ENCODE peak calls at places on chromosomes 2 and 18, in six cellular contexts. H, C, S, O, Z and D are unnamed samples.

GRCh38 chr18:53375641-53376040 is 848.8 kb downstream of the MBD2 start:
- DNase-seq in Z (no peak), O (no peak), S (peak), H (no peak), C (no peak), D (no peak)

GRCh38 chr18:48133675-48134251 is 203.3 kb upstream of the SMAD2 start:
- DNase-seq in Z (no peak), C (no peak), H (no peak), S (peak), O (no peak), D (no peak)

GRCh38 chr2:147501973-147502372 is 342.9 kb upstream of the ACVR2A start:
- DNase-seq in S (no peak), O (no peak), H (no peak), C (no peak), Z (no peak), D (no peak)

GRCh38 chr2:45008296-45009129 is 739 bp downstream of the SIX2 start:
- DNase-seq in C (peak), O (peak), Z (no peak), S (no peak), H (no peak), D (peak)

GRCh38 chr2:169585673-169586072 is 1.5 kb downstream of the PPIG start:
- DNase-seq in O (peak), H (no peak), Z (no peak), S (no peak), C (no peak), D (no peak)

GRCh38 chr2:97662895-97663625 is 784 bp downstream of the ACTR1B start:
- DNase-seq in O (peak), H (peak), Z (peak), C (peak), S (peak), D (peak)

GRCh38 chr2:219149667-219150066 is 10.9 kb downstream of the NHEJ1 start:
- DNase-seq in Z (no peak), O (peak), C (peak), S (no peak), H (no peak), D (no peak)

GRCh38 chr2:96810783-96811192 is 5.3 kb upstream of the CNNM3 start:
- DNase-seq in C (no peak), H (no peak), Z (no peak), S (no peak), O (no peak), D (no peak)

GRCh38 chr2:224749136-224749535 is 33.0 kb upstream of the CCDC195 start:
- DNase-seq in Z (no peak), C (no peak), S (no peak), O (peak), H (no peak), D (no peak)

GRCh38 chr2:109396338-109397180 is 217.2 kb downstream of the SEPTIN10 start:
- DNase-seq in H (no peak), C (no peak), Z (no peak), O (no peak), S (no peak), D (peak)

GRCh38 chr2:98985905-98986666 is 50.1 kb upstream of the CRACDL start:
- DNase-seq in O (no peak), S (no peak), C (no peak), Z (no peak), H (no peak), D (peak)

GRCh38 chr2:168633895-168634294 is 168.5 kb upstream of the NOSTRIN start:
- DNase-seq in C (no peak), H (no peak), O (no peak), S (no peak), Z (no peak), D (no peak)

GRCh38 chr2:11514081-11514730 is 19.6 kb upstream of the GREB1 start:
- DNase-seq in H (no peak), C (no peak), S (no peak), Z (no peak), O (no peak), D (no peak)

GRCh38 chr18:7158201-7158600 is 40.6 kb upstream of the LAMA1 start:
- DNase-seq in S (no peak), O (peak), H (no peak), C (peak), Z (no peak), D (no peak)

GRCh38 chr18:48065601-48065995 is 135.1 kb upstream of the SMAD2 start:
- DNase-seq in C (no peak), H (no peak), Z (no peak), S (no peak), O (no peak), D (no peak)

GRCh38 chr18:35502062-35502461 is 4.3 kb upstream of the INO80C start:
- DNase-seq in H (no peak), C (no peak), O (no peak), Z (no peak), S (no peak), D (no peak)

GRCh38 chr18:61432590-61432989 is 99.4 kb downstream of the CDH20 start:
- DNase-seq in Z (no peak), O (no peak), S (no peak), C (no peak), H (no peak), D (no peak)

GRCh38 chr18:48404707-48405106 is 4.5 kb downstream of the ZBTB7C start:
- DNase-seq in O (peak), C (no peak), H (no peak), Z (no peak), S (no peak), D (no peak)

GRCh38 chr2:231925303-231926179 is 655 bp downstream of the NPPC start:
- DNase-seq in S (peak), C (peak), H (peak), O (peak), Z (peak), D (peak)

GRCh38 chr2:205407984-205408383 is 274.3 kb upstream of the NRP2 start:
- DNase-seq in Z (no peak), C (peak), S (no peak), O (peak), H (no peak), D (no peak)

GRCh38 chr2:136985044-136985443 is 219.7 kb downstream of the THSD7B start:
- DNase-seq in Z (no peak), O (peak), C (peak), H (no peak), S (no peak), D (no peak)

GRCh38 chr2:240584486-240585031 is 2.0 kb upstream of the CAPN10 start:
- DNase-seq in S (peak), C (peak), Z (no peak), O (peak), H (no peak), D (peak)

GRCh38 chr2:209208211-209208610 is 215.6 kb upstream of the MAP2 start:
- DNase-seq in H (no peak), S (peak), O (peak), C (no peak), Z (no peak), D (peak)

GRCh38 chr18:58044370-58045264 is 591 bp downstream of the NEDD4L start:
- DNase-seq in H (peak), S (peak), C (no peak), O (peak), Z (peak), D (peak)

GRCh38 chr2:127700527-127701192 is 637 bp upstream of the SFT2D3 start:
- DNase-seq in C (no peak), O (no peak), Z (peak), S (peak), H (no peak), D (peak)

GRCh38 chr2:188085421-188085820 is 206.3 kb upstream of the GULP1 start:
- DNase-seq in O (no peak), S (no peak), Z (no peak), C (no peak), H (no peak), D (no peak)
- TF ChIP-seq CTCF in O (no peak), S (no peak), Z (no peak), C (no peak), H (no peak), D (no peak)

DNA sequence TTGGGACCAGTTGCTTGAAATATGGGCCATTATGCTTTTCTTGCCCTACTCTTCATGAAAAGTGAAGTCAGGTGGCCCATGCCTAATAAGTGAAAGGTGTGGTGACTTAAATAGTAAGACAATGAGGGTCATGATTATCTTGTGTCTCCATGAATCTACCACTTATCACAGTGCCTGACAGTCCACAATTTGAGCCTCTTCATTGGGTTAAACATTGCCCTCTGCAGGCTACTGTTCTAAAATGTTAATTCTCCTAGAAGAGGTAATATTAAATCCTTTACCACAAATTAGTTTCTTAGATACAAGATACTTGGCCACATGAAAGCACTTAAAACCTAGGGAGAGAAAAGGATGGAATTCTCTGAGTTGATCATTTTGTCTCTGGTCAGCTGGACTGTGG is 4.0 kb downstream of the EGR4 start:
- DNase-seq in O (peak), H (no peak), C (no peak), S (no peak), Z (no peak), D (no peak)
- TF ChIP-seq CTCF in O (no peak), H (no peak), C (no peak), S (no peak), Z (no peak), D (peak)

GRCh38 chr2:46352621-46353020 is 55.4 kb downstream of the EPAS1 start:
- DNase-seq in S (no peak), O (no peak), Z (no peak), H (no peak), C (no peak), D (no peak)
- TF ChIP-seq CTCF in S (no peak), O (no peak), Z (no peak), H (no peak), C (no peak), D (no peak)

DNA sequence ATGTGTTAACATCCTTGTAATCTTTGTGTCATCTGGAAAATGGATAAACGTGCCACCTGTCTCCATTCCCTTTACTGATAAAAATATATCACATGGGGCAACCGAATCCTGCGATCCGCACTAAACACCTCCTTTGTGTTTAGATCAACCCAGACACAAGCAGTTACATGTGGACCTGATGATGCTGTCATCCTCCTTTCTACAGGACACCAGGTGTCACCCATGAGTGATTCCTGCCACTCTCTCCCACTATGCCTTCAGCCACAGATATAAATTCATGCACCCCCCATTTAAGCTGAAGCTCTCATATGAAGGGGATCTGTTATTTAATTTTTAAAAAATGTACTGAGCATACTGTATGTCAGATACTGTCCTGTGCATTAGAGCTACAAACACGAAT is 81.3 kb downstream of the VIT start:
- DNase-seq in H (no peak), Z (no peak), O (no peak), C (no peak), S (no peak), D (no peak)
- TF ChIP-seq CTCF in H (no peak), Z (no peak), O (no peak), C (no peak), S (no peak), D (no peak)

GRCh38 chr2:71452565-71452964 is 796 bp upstream of the DYSF start:
- DNase-seq in H (no peak), Z (no peak), S (no peak), O (peak), C (peak), D (no peak)
- TF ChIP-seq CTCF in H (no peak), Z (no peak), S (no peak), O (peak), C (peak), D (no peak)

GRCh38 chr18:2471523-2471922 is 99.8 kb downstream of the METTL4 start:
- DNase-seq in O (no peak), S (no peak), C (no peak), Z (no peak), H (no peak), D (no peak)

GRCh38 chr18:2466978-2467377 is 104.3 kb downstream of the METTL4 start:
- DNase-seq in C (no peak), O (no peak), S (no peak), H (no peak), Z (no peak), D (no peak)
- TF ChIP-seq CTCF in C (peak), O (no peak), S (no peak), H (no peak), Z (no peak), D (no peak)

GRCh38 chr2:150125188-150125587 is 362.3 kb downstream of the RND3 start:
- DNase-seq in H (no peak), Z (no peak), C (peak), O (no peak), S (no peak), D (no peak)
- TF ChIP-seq CTCF in H (no peak), Z (no peak), C (no peak), O (no peak), S (no peak), D (no peak)

GRCh38 chr2:188456114-188456909 is 164.6 kb downstream of the GULP1 start:
- DNase-seq in H (no peak), S (no peak), Z (no peak), C (no peak), O (no peak), D (no peak)
- TF ChIP-seq CTCF in H (no peak), S (no peak), Z (no peak), C (no peak), O (no peak), D (peak)